ENCODE peak calls at places on chromosome 7, in nine cellular contexts. L is adrenal gland, P is uterus, R is AG09309, F is endothelial cell, E is GM13976, G is colonic mucosa, X is fibroblast of lung, H is mammary epithelial cell. O is an unnamed sample.

GRCh38 chr7:55409474-55410225 is 44.5 kb downstream of the LANCL2 start:
- DNase-seq in L (peak; percentile 18), P (no peak), R (no peak), F (no peak), E (no peak), G (peak; percentile 38), X (no peak), H (no peak), O (no peak)

GRCh38 chr7:143499246-143499645 is 21.6 kb downstream of the TAS2R41 start:
- DNase-seq in L (peak; percentile 54), P (peak; percentile 52), R (no peak), F (no peak), E (no peak), G (peak; percentile 35), X (peak; percentile 40), H (no peak), O (no peak)

GRCh38 chr7:137728426-137728825 is 118.3 kb downstream of the DGKI start:
- DNase-seq in L (no peak), P (no peak), R (no peak), F (no peak), E (no peak), G (no peak), X (no peak), H (no peak), O (peak; percentile 14)

GRCh38 chr7:151552352-151553028 is 32.8 kb upstream of the RHEB start:
- DNase-seq in L (no peak), P (no peak), R (no peak), F (no peak), E (no peak), G (peak; percentile 30), X (no peak), H (peak; percentile 71), O (no peak)

GRCh38 chr7:150507947-150508602 is 6.6 kb upstream of the GIMAP7 start:
- DNase-seq in L (no peak), P (no peak), R (no peak), F (no peak), E (no peak), G (no peak), X (no peak), H (no peak), O (no peak)

GRCh38 chr7:143452495-143452894 is 9.2 kb downstream of the TAS2R60 start:
- DNase-seq in L (no peak), P (no peak), R (no peak), F (no peak), E (no peak), G (no peak), X (peak; percentile 6), H (no peak), O (no peak)

GRCh38 chr7:124762611-124763143 is 2.9 kb downstream of the GPR37 start:
- DNase-seq in L (no peak), P (peak; percentile 27), R (no peak), F (no peak), E (no peak), G (peak; percentile 66), X (no peak), H (no peak), O (no peak)

GRCh38 chr7:1043552-1044188 is 676 bp upstream of the GPR146 start:
- DNase-seq in L (peak; percentile 36), P (no peak), R (no peak), F (peak; percentile 39), E (no peak), G (peak; percentile 48), X (no peak), H (no peak), O (no peak)

GRCh38 chr7:150382123-150382843 is 3.2 kb downstream of the ZNF775 start:
- DNase-seq in L (no peak), P (no peak), R (no peak), F (no peak), E (no peak), G (peak; percentile 72), X (no peak), H (no peak), O (no peak)

GRCh38 chr7:94618134-94618533 is 37.8 kb downstream of the SGCE start:
- DNase-seq in L (no peak), P (no peak), R (no peak), F (no peak), E (no peak), G (no peak), X (no peak), H (no peak), O (no peak)

GRCh38 chr7:152894295-152895170 is 135.0 kb downstream of the ACTR3B start:
- DNase-seq in L (peak; percentile 19), P (no peak), R (no peak), F (peak; percentile 72), E (peak; percentile 88), G (no peak), X (no peak), H (no peak), O (peak; percentile 47)

GRCh38 chr7:34039033-34039432 is 133.7 kb downstream of the BMPER start:
- DNase-seq in L (no peak), P (no peak), R (no peak), F (no peak), E (no peak), G (no peak), X (peak; percentile 88), H (no peak), O (no peak)

GRCh38 chr7:132569884-132570614 is 6.2 kb downstream of the PLXNA4 start:
- DNase-seq in L (no peak), P (no peak), R (no peak), F (no peak), E (no peak), G (no peak), X (no peak), H (no peak), O (no peak)

GRCh38 chr7:26485421-26486019 is 193.9 kb downstream of the SNX10 start:
- DNase-seq in L (no peak), P (peak; percentile 53), R (no peak), F (no peak), E (no peak), G (no peak), X (no peak), H (no peak), O (no peak)

GRCh38 chr7:15600298-15600697 is 38.5 kb upstream of the AGMO start:
- DNase-seq in L (no peak), P (no peak), R (no peak), F (no peak), E (no peak), G (no peak), X (no peak), H (no peak), O (no peak)

GRCh38 chr7:36600869-36601530 is 123.3 kb downstream of the AOAH start:
- DNase-seq in L (no peak), P (no peak), R (no peak), F (no peak), E (no peak), G (no peak), X (peak; percentile 60), H (peak; percentile 89), O (no peak)

GRCh38 chr7:113796557-113796956 is 122.3 kb downstream of the PPP1R3A start:
- DNase-seq in L (no peak), P (no peak), R (peak; percentile 68), F (no peak), E (no peak), G (no peak), X (peak; percentile 92), H (peak; percentile 75), O (no peak)

GRCh38 chr7:73901231-73901822 is 40.4 kb downstream of the TMEM270 start:
- DNase-seq in L (no peak), P (peak; percentile 12), R (no peak), F (no peak), E (no peak), G (no peak), X (no peak), H (no peak), O (no peak)

GRCh38 chr7:66877577-66878300 is 43.3 kb upstream of the TMEM248 start:
- DNase-seq in L (no peak), P (no peak), R (no peak), F (no peak), E (peak; percentile 63), G (no peak), X (peak; percentile 20), H (no peak), O (no peak)
- TF ChIP-seq CTCF in L (no peak), P (no peak), R (no peak), F (no peak), E (no peak), G (no peak), X (no peak), H (no peak), O (no peak)

GRCh38 chr7:68063171-68063570 is 1066.5 kb downstream of the TYW1 start:
- DNase-seq in L (peak; percentile 2), P (no peak), R (no peak), F (no peak), E (no peak), G (no peak), X (no peak), H (no peak), O (no peak)

GRCh38 chr7:68058014-68058413 is 1061.4 kb downstream of the TYW1 start:
- DNase-seq in L (no peak), P (no peak), R (no peak), F (no peak), E (no peak), G (no peak), X (no peak), H (no peak), O (no peak)
- TF ChIP-seq CTCF in L (no peak), P (no peak), R (no peak), F (no peak), E (no peak), G (no peak), X (no peak), H (no peak), O (no peak)

GRCh38 chr7:108112683-108113082 is 17.5 kb downstream of the LAMB4 start:
- DNase-seq in L (no peak), P (no peak), R (no peak), F (no peak), E (no peak), G (no peak), X (no peak), H (no peak), O (no peak)

GRCh38 chr7:108120196-108120595 is 10.0 kb downstream of the LAMB4 start:
- DNase-seq in L (no peak), P (no peak), R (no peak), F (no peak), E (no peak), G (no peak), X (no peak), H (no peak), O (no peak)

GRCh38 chr7:108109216-108109908 is 20.8 kb downstream of the LAMB4 start:
- DNase-seq in L (peak; percentile 20), P (no peak), R (no peak), F (no peak), E (peak; percentile 28), G (no peak), X (no peak), H (no peak), O (no peak)

GRCh38 chr7:108118959-108119358 is 11.2 kb downstream of the LAMB4 start:
- DNase-seq in L (no peak), P (no peak), R (no peak), F (no peak), E (no peak), G (no peak), X (no peak), H (no peak), O (no peak)

GRCh38 chr7:108114117-108114841 is 15.9 kb downstream of the LAMB4 start:
- DNase-seq in L (peak; percentile 7), P (no peak), R (no peak), F (peak; percentile 25), E (no peak), G (no peak), X (no peak), H (peak; percentile 38), O (no peak)
- TF ChIP-seq CTCF in L (peak; percentile 26), P (no peak), R (peak; percentile 35), F (peak; percentile 80), E (peak; percentile 63), G (peak; percentile 46), X (peak; percentile 19), H (peak; percentile 70), O (peak; percentile 56)

GRCh38 chr7:99408347-99409191 is at the start of the genes BUD31 and PDAP1:
- DNase-seq in L (peak; percentile 96), P (peak; percentile 92), R (peak; percentile 83), F (peak; percentile 86), E (peak; percentile 96), G (peak; percentile 95), X (peak; percentile 94), H (peak; percentile 92), O (peak; percentile 93)
- TF ChIP-seq CTCF in L (no peak), P (peak; percentile 66), R (no peak), F (no peak), E (no peak), G (no peak), X (no peak), H (no peak), O (no peak)